ENCODE peak calls at places on chromosome 13, in eight cellular contexts. One of them, this sample, is unnamed.

GRCh38 chr13:28659611-28659970 is 661 bp downstream of the POMP start:
- DNase-seq in ovary: no peak
- DNase-seq in tibial nerve: no peak
- DNase-seq in vagina: no peak
- DNase-seq in uterus: no peak
- DNase-seq in esophagus squamous epithelium: no peak
- DNase-seq in heart left ventricle: no peak
- DNase-seq in Peyer's patch: no peak
- DNase-seq in this sample: peak

GRCh38 chr13:101499406-101499805 is 46.9 kb downstream of the ITGBL1 start:
- DNase-seq in heart left ventricle: no peak
- DNase-seq in vagina: no peak
- DNase-seq in Peyer's patch: no peak
- DNase-seq in tibial nerve: no peak
- DNase-seq in uterus: no peak
- DNase-seq in ovary: no peak
- DNase-seq in esophagus squamous epithelium: no peak
- DNase-seq in this sample: no peak

GRCh38 chr13:46303743-46304385 is 83.2 kb downstream of the RUBCNL start:
- DNase-seq in heart left ventricle: no peak
- DNase-seq in tibial nerve: no peak
- DNase-seq in uterus: no peak
- DNase-seq in esophagus squamous epithelium: no peak
- DNase-seq in ovary: no peak
- DNase-seq in Peyer's patch: no peak
- DNase-seq in vagina: no peak
- DNase-seq in this sample: no peak

GRCh38 chr13:20033486-20033885 is 75.0 kb downstream of the ZMYM2 start:
- DNase-seq in esophagus squamous epithelium: no peak
- DNase-seq in ovary: no peak
- DNase-seq in uterus: no peak
- DNase-seq in tibial nerve: no peak
- DNase-seq in Peyer's patch: no peak
- DNase-seq in heart left ventricle: no peak
- DNase-seq in vagina: no peak
- DNase-seq in this sample: no peak

GRCh38 chr13:114208134-114208533 is 26.6 kb upstream of the CDC16 start:
- DNase-seq in Peyer's patch: no peak
- DNase-seq in ovary: no peak
- DNase-seq in esophagus squamous epithelium: no peak
- DNase-seq in uterus: no peak
- DNase-seq in vagina: no peak
- DNase-seq in heart left ventricle: no peak
- DNase-seq in tibial nerve: no peak
- DNase-seq in this sample: no peak

GRCh38 chr13:24851546-24851945 is 87.6 kb downstream of the RNF17 start:
- DNase-seq in esophagus squamous epithelium: no peak
- DNase-seq in heart left ventricle: no peak
- DNase-seq in vagina: no peak
- DNase-seq in uterus: no peak
- DNase-seq in Peyer's patch: no peak
- DNase-seq in tibial nerve: no peak
- DNase-seq in ovary: no peak
- DNase-seq in this sample: no peak

GRCh38 chr13:30125422-30126073 is 181.8 kb downstream of the KATNAL1 start:
- DNase-seq in Peyer's patch: no peak
- DNase-seq in heart left ventricle: no peak
- DNase-seq in esophagus squamous epithelium: no peak
- DNase-seq in vagina: no peak
- DNase-seq in ovary: no peak
- DNase-seq in tibial nerve: no peak
- DNase-seq in uterus: peak
- DNase-seq in this sample: peak

GRCh38 chr13:105153626-105154025 is 1381.8 kb downstream of the EFNB2 start:
- DNase-seq in tibial nerve: no peak
- DNase-seq in ovary: no peak
- DNase-seq in uterus: no peak
- DNase-seq in Peyer's patch: no peak
- DNase-seq in vagina: no peak
- DNase-seq in heart left ventricle: no peak
- DNase-seq in esophagus squamous epithelium: no peak
- DNase-seq in this sample: no peak

GRCh38 chr13:106484084-106484754 is 51.2 kb downstream of the EFNB2 start:
- DNase-seq in vagina: no peak
- DNase-seq in tibial nerve: no peak
- DNase-seq in esophagus squamous epithelium: no peak
- DNase-seq in Peyer's patch: no peak
- DNase-seq in ovary: no peak
- DNase-seq in uterus: no peak
- DNase-seq in heart left ventricle: no peak
- DNase-seq in this sample: no peak
- TF ChIP-seq POLR2A in vagina: no peak
- TF ChIP-seq POLR2A in tibial nerve: no peak
- TF ChIP-seq POLR2A in esophagus squamous epithelium: no peak
- TF ChIP-seq POLR2A in Peyer's patch: no peak
- TF ChIP-seq POLR2A in ovary: no peak
- TF ChIP-seq POLR2A in uterus: no peak
- TF ChIP-seq POLR2A in heart left ventricle: no peak
- TF ChIP-seq POLR2A in this sample: no peak

DNA sequence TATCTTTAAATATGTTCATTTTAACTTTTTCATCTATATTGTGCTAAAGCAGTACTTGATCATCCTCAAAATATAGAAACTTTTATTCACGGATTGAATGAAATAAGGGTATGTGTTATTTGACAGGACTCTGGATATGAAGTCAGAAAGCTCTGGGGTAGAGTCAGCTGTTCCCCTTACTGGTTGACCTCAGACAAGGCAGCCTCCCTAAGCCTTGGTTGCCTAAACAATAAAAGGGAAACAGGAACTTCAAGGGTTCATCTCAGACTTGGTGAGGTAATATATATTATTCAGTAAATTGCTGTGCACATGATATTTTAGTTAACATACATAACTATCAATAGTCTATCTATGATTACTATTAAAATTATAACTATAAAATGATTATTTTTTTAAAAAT is 13.6 kb downstream of the POLR1D start:
- DNase-seq in uterus: no peak
- DNase-seq in esophagus squamous epithelium: no peak
- DNase-seq in vagina: no peak
- DNase-seq in Peyer's patch: no peak
- DNase-seq in ovary: no peak
- DNase-seq in tibial nerve: no peak
- DNase-seq in heart left ventricle: no peak
- DNase-seq in this sample: no peak
- H3K27ac ChIP-seq in uterus: no peak
- H3K27ac ChIP-seq in esophagus squamous epithelium: peak
- H3K27ac ChIP-seq in vagina: peak
- H3K27ac ChIP-seq in Peyer's patch: no peak
- H3K27ac ChIP-seq in ovary: no peak
- H3K27ac ChIP-seq in tibial nerve: no peak
- H3K27ac ChIP-seq in heart left ventricle: no peak
- H3K27ac ChIP-seq in this sample: no peak

DNA sequence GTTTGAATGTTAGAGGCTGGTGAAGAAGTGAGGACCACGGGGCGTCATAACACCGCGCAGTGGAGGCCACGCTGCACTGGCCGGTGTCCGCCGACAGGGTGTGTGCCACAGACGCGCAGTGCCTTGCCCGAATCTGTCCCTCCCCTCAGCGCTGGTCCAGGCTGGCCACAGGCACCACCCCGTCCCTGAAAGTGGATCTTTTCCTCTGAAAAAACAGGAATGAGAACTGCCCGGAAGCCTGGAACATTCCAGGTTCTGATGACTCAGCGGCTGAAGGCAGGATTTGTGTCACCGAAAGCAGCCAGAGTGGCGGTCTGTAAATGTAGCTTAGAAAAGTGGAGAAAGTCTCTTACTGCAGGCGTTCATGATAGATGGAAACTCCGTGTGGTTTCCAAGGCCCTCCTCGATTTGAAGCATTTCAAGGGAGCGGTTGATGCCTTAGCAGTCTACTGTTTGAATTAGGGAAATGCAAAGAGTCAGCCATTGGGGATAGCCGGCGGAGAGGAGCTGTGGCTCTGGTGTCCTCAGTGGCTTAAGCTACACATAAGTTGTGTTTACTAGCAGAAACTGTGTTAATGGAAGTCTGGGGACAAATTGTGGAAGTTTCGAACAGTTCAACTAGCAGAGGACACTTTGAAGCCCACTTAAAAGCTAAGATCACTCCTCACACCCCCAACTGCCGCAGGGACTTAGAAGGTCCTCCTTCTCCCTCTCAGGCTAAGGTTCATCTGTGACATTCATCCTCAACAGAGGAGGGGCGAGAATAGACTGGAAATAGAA is 70.8 kb downstream of the NUFIP1 start:
- DNase-seq in tibial nerve: peak
- DNase-seq in Peyer's patch: peak
- DNase-seq in vagina: no peak
- DNase-seq in esophagus squamous epithelium: peak
- DNase-seq in uterus: peak
- DNase-seq in heart left ventricle: peak
- DNase-seq in ovary: peak
- DNase-seq in this sample: peak
- TF ChIP-seq POLR2A in tibial nerve: peak
- TF ChIP-seq POLR2A in Peyer's patch: peak
- TF ChIP-seq POLR2A in vagina: no peak
- TF ChIP-seq POLR2A in esophagus squamous epithelium: no peak
- TF ChIP-seq POLR2A in uterus: peak
- TF ChIP-seq POLR2A in heart left ventricle: peak
- TF ChIP-seq POLR2A in ovary: peak
- TF ChIP-seq POLR2A in this sample: no peak

GRCh38 chr13:111006508-111007031 is 91.7 kb upstream of the ANKRD10 start:
- DNase-seq in tibial nerve: peak
- DNase-seq in ovary: peak
- DNase-seq in heart left ventricle: peak
- DNase-seq in uterus: peak
- DNase-seq in Peyer's patch: no peak
- DNase-seq in vagina: no peak
- DNase-seq in esophagus squamous epithelium: no peak
- DNase-seq in this sample: peak
- H3K27ac ChIP-seq in tibial nerve: peak
- H3K27ac ChIP-seq in ovary: peak
- H3K27ac ChIP-seq in heart left ventricle: peak
- H3K27ac ChIP-seq in uterus: peak
- H3K27ac ChIP-seq in Peyer's patch: peak
- H3K27ac ChIP-seq in vagina: peak
- H3K27ac ChIP-seq in esophagus squamous epithelium: peak
- H3K27ac ChIP-seq in this sample: peak

DNA sequence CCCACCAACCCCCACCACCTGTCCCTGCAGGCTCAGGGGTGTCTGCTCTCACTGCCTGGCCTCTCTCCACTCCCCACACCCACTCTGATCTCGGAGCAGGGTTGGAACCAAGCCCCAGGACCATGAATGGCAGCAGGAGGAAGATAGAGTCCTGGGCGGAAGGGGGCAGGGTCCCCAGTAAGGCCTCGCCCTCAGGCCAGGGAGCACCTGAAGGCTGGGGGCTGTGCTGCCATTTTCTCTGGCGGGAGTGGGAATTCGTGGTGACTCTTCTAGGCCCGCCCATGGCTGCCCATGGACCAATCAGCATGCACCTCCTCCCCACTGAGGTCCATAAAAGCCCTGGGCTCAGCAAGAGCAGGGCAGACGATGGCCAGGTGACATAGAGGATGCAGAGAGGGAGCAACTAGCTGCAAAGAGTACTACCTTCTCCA is 25.0 kb downstream of the KBTBD6 start:
- DNase-seq in esophagus squamous epithelium: no peak
- DNase-seq in vagina: no peak
- DNase-seq in heart left ventricle: no peak
- DNase-seq in tibial nerve: no peak
- DNase-seq in Peyer's patch: no peak
- DNase-seq in uterus: no peak
- DNase-seq in ovary: no peak
- DNase-seq in this sample: no peak
- TF ChIP-seq POLR2A in esophagus squamous epithelium: no peak
- TF ChIP-seq POLR2A in vagina: no peak
- TF ChIP-seq POLR2A in heart left ventricle: no peak
- TF ChIP-seq POLR2A in tibial nerve: no peak
- TF ChIP-seq POLR2A in Peyer's patch: no peak
- TF ChIP-seq POLR2A in uterus: no peak
- TF ChIP-seq POLR2A in ovary: no peak
- TF ChIP-seq POLR2A in this sample: no peak

GRCh38 chr13:96821381-96821780 is 172.9 kb downstream of the OXGR1 start:
- DNase-seq in esophagus squamous epithelium: no peak
- DNase-seq in tibial nerve: no peak
- DNase-seq in vagina: no peak
- DNase-seq in Peyer's patch: no peak
- DNase-seq in ovary: no peak
- DNase-seq in heart left ventricle: no peak
- DNase-seq in uterus: no peak
- DNase-seq in this sample: no peak

GRCh38 chr13:96816874-96817273 is 177.4 kb downstream of the OXGR1 start:
- DNase-seq in heart left ventricle: no peak
- DNase-seq in vagina: no peak
- DNase-seq in esophagus squamous epithelium: no peak
- DNase-seq in ovary: no peak
- DNase-seq in uterus: no peak
- DNase-seq in Peyer's patch: no peak
- DNase-seq in tibial nerve: no peak
- DNase-seq in this sample: no peak

GRCh38 chr13:96816261-96816660 is 178.0 kb downstream of the OXGR1 start:
- DNase-seq in ovary: no peak
- DNase-seq in vagina: no peak
- DNase-seq in uterus: peak
- DNase-seq in tibial nerve: peak
- DNase-seq in Peyer's patch: no peak
- DNase-seq in heart left ventricle: no peak
- DNase-seq in esophagus squamous epithelium: no peak
- DNase-seq in this sample: no peak

GRCh38 chr13:96819375-96819774 is 174.9 kb downstream of the OXGR1 start:
- DNase-seq in heart left ventricle: no peak
- DNase-seq in uterus: no peak
- DNase-seq in esophagus squamous epithelium: no peak
- DNase-seq in Peyer's patch: no peak
- DNase-seq in ovary: no peak
- DNase-seq in vagina: no peak
- DNase-seq in tibial nerve: no peak
- DNase-seq in this sample: no peak

GRCh38 chr13:96817336-96817941 is 176.8 kb downstream of the OXGR1 start:
- DNase-seq in vagina: no peak
- DNase-seq in heart left ventricle: no peak
- DNase-seq in esophagus squamous epithelium: no peak
- DNase-seq in tibial nerve: no peak
- DNase-seq in uterus: no peak
- DNase-seq in ovary: no peak
- DNase-seq in Peyer's patch: no peak
- DNase-seq in this sample: no peak
- H3K27ac ChIP-seq in vagina: no peak
- H3K27ac ChIP-seq in heart left ventricle: no peak
- H3K27ac ChIP-seq in esophagus squamous epithelium: no peak
- H3K27ac ChIP-seq in tibial nerve: no peak
- H3K27ac ChIP-seq in uterus: no peak
- H3K27ac ChIP-seq in ovary: no peak
- H3K27ac ChIP-seq in Peyer's patch: no peak
- H3K27ac ChIP-seq in this sample: no peak